ENCODE peak calls at places on chromosomes 1 and 21, in four cellular contexts. A, C, Y and K are unnamed samples.

GRCh38 chr1:110084226-110085078 is 14.0 kb upstream of the ALX3 start:
- DNase-seq in A (no peak), C (no peak), Y (no peak), K (peak)

GRCh38 chr1:160405331-160405877 is 5.0 kb downstream of the VANGL2 start:
- DNase-seq in A (no peak), C (no peak), Y (no peak), K (no peak)

GRCh38 chr1:2175681-2176454 is 18.7 kb downstream of the FAAP20 start:
- DNase-seq in A (peak), C (no peak), Y (no peak), K (no peak)

GRCh38 chr21:43338951-43339350 is 88.0 kb downstream of the SIK1 start:
- DNase-seq in A (no peak), C (no peak), Y (no peak), K (no peak)

GRCh38 chr21:30083120-30083945 is 83.3 kb downstream of the CLDN17 start:
- DNase-seq in A (no peak), C (no peak), Y (no peak), K (no peak)

GRCh38 chr1:31715097-31715872 is 11.5 kb upstream of the COL16A1 start:
- DNase-seq in A (peak), C (peak), Y (peak), K (no peak)

GRCh38 chr1:211352985-211353515 is 26.4 kb downstream of the TRAF5 start:
- DNase-seq in A (peak), C (peak), Y (no peak), K (no peak)

GRCh38 chr1:228964178-228964819 is 229.0 kb downstream of the RHOU start:
- DNase-seq in A (no peak), C (peak), Y (no peak), K (no peak)

GRCh38 chr1:245986404-245987221 is 520.5 kb downstream of the SMYD3 start:
- DNase-seq in A (peak), C (no peak), Y (no peak), K (no peak)

GRCh38 chr1:84998642-84999280 is 1.8 kb upstream of the MCOLN2 start:
- DNase-seq in A (no peak), C (no peak), Y (peak), K (no peak)

GRCh38 chr1:72623299-72623708 is 341.0 kb upstream of the NEGR1 start:
- DNase-seq in A (no peak), C (peak), Y (peak), K (peak)

GRCh38 chr1:208217774-208218173 is 26.4 kb downstream of the PLXNA2 start:
- DNase-seq in A (no peak), C (no peak), Y (no peak), K (no peak)

GRCh38 chr1:27940297-27940696 is 5.5 kb downstream of the SMPDL3B start:
- DNase-seq in A (peak), C (peak), Y (peak), K (no peak)

GRCh38 chr1:174999926-175000696 is at the start of gene CACYBP:
- DNase-seq in A (no peak), C (peak), Y (peak), K (no peak)

GRCh38 chr1:6183520-6183989 is 3.4 kb upstream of the CHD5 start:
- DNase-seq in A (no peak), C (no peak), Y (peak), K (no peak)

GRCh38 chr1:9183441-9183840 is 51.1 kb upstream of the H6PD start:
- DNase-seq in A (no peak), C (no peak), Y (no peak), K (no peak)

GRCh38 chr1:9183898-9184297 is 50.7 kb upstream of the H6PD start:
- DNase-seq in A (no peak), C (no peak), Y (no peak), K (no peak)

GRCh38 chr1:9181176-9181906 is 52.4 kb upstream of the GPR157 start:
- DNase-seq in A (peak), C (peak), Y (peak), K (peak)

GRCh38 chr1:9181990-9182783 is 52.4 kb upstream of the H6PD start:
- DNase-seq in A (no peak), C (peak), Y (peak), K (no peak)

GRCh38 chr1:9182784-9183257 is 51.8 kb upstream of the H6PD start:
- DNase-seq in A (no peak), C (no peak), Y (peak), K (no peak)
- TF ChIP-seq POLR2AphosphoS5 in A (no peak), C (no peak), Y (no peak), K (peak)

GRCh38 chr1:180975551-180975950 is 47.1 kb downstream of the STX6 start:
- DNase-seq in A (no peak), C (no peak), Y (no peak), K (no peak)

GRCh38 chr1:180976958-180977357 is 45.7 kb downstream of the STX6 start:
- DNase-seq in A (no peak), C (no peak), Y (no peak), K (no peak)

GRCh38 chr1:180973360-180973759 is 49.3 kb downstream of the STX6 start:
- DNase-seq in A (no peak), C (no peak), Y (no peak), K (no peak)

GRCh38 chr1:180971273-180971997 is 51.2 kb downstream of the STX6 start:
- DNase-seq in A (no peak), C (no peak), Y (no peak), K (no peak)

DNA sequence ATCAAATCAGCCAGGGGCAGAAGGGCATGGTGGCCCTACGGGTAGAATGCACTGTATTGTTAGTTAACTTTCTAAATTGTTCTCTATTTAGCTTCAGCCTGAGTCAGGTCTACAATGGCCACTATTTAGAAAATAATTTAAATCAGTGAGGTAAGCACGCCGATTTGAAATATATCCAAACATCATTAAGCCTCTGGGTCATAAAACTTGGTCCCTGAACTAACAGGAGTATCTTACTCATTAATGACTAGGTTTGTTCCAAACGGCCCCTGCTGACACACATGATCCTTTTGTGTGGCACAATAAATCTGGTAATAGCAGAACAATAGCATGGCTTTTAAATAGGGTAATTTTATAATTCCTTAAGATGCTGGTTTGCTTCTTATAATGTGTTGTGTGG is 48.4 kb downstream of the STX6 start:
- DNase-seq in A (no peak), C (no peak), Y (no peak), K (no peak)
- TF ChIP-seq MXI1 in A (no peak), C (no peak), Y (no peak), K (no peak)

DNA sequence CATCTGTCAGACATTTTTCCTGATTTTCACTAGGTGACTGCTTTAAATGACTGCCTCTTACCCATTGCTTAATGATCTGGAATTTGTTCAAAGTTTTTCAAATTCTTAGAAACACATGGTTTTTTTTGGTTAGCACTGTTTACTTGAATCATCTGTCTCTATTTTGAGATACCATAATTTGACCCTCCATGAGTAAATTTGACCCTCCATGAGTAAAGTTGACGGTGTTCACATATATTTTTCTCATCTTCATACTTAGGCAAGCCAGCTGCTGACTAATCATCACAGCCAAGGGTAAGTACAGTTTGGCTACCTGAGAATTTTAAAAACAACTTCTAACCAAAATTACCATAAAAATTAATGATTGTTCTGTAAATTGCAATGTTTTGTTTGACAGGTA is 586.5 kb downstream of the PTBP2 start:
- DNase-seq in A (no peak), C (no peak), Y (no peak), K (no peak)
- TF ChIP-seq MAX in A (no peak), C (no peak), Y (no peak), K (no peak)

GRCh38 chr1:19717467-19717866 is 52.8 kb downstream of the HTR6 start:
- DNase-seq in A (no peak), C (no peak), Y (no peak), K (no peak)
- TF ChIP-seq POLR2AphosphoS5 in A (no peak), C (no peak), Y (no peak), K (no peak)

DNA sequence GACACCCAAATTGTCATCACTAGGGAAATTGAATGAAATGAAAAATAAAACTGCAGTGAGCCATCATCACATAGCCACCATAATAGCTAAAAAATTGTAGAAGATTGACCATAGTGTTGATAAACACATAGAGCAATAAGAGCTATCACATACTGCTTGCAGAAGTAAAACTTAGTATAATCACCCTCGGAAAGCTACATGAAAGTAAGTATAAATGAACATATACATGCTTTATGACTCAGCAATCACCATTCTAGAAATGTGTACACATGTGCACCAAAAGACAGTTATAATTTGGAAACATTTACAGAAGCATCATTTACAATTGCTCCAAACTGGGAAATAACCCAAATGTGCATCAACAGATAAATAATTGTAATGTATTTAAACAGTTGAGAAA is 153.1 kb upstream of the LRRC7 start:
- DNase-seq in A (no peak), C (no peak), Y (no peak), K (no peak)
- TF ChIP-seq MXI1 in A (no peak), C (no peak), Y (no peak), K (no peak)

GRCh38 chr1:213391445-213391844 is 340.4 kb downstream of the RPS6KC1 start:
- DNase-seq in A (no peak), C (no peak), Y (no peak), K (no peak)

GRCh38 chr1:213387380-213388015 is 336.5 kb downstream of the RPS6KC1 start:
- DNase-seq in A (no peak), C (peak), Y (no peak), K (no peak)

GRCh38 chr1:213385806-213386324 is 334.8 kb downstream of the RPS6KC1 start:
- DNase-seq in A (no peak), C (peak), Y (no peak), K (no peak)

GRCh38 chr1:213388199-213388598 is 337.2 kb downstream of the RPS6KC1 start:
- DNase-seq in A (no peak), C (no peak), Y (no peak), K (no peak)

GRCh38 chr1:213389061-213389581 is 338.1 kb downstream of the RPS6KC1 start:
- DNase-seq in A (no peak), C (no peak), Y (no peak), K (no peak)
- TF ChIP-seq MAX in A (no peak), C (no peak), Y (no peak), K (no peak)

GRCh38 chr1:7398982-7399381 is 372.1 kb upstream of the VAMP3 start:
- DNase-seq in A (no peak), C (no peak), Y (no peak), K (no peak)
- TF ChIP-seq POLR2AphosphoS5 in A (no peak), C (no peak), Y (no peak), K (no peak)

DNA sequence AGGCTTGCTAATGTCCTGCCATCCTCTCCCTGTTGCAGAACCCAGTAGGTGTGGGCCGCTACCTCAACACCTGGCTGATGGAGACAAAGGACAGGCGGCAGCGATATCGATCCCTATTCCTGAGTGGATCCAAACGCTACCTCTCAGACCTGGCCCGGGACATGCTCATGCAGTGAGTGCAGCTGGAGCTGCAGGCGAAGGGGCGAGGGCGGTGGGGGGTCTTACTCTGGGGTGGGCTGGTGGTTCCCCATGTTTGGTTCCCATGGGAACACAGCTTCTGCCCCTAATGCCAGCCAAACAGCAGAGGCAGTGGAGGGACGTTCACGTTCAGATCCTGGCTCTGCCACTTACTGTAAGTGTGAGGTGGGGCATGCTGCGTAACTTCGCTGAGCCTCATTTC is 15.8 kb upstream of the TTC22 start:
- DNase-seq in A (no peak), C (no peak), Y (no peak), K (no peak)
- TF ChIP-seq MXI1 in A (no peak), C (no peak), Y (no peak), K (no peak)

DNA sequence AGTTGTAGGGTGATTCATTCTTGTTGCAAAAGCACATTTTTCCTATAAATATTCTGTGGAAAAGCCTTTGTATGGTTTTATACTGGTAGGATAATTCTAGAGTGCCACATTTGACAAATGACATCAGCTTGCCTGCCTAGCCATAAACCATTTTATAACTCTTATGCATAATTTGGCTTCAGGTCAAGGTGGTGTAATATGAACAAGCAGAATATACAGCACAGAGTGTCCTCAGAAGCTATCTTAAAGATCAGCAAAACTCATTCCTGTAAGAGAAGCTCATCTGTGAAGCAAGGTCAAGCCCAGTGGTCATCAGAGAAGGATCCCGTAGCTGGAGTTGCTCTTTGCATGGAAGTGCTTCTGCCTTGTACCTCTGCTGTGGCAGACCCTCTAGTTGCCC is 24.0 kb upstream of the C1orf21 start:
- DNase-seq in A (no peak), C (no peak), Y (no peak), K (no peak)
- TF ChIP-seq MAX in A (no peak), C (no peak), Y (no peak), K (no peak)